ENCODE peak calls at places on chromosomes 4 and X, in ten cellular contexts. R is KBM-7; Y is NCI-H1417; D is foreskin fibroblast; V is nephron progenitor cell; O is amygdala; Z is dermis blood vessel endothelial cell; C is SJSA1; K is NCI-H2029; M is activated CD4-positive, alpha-beta T cell treated with anti-CD3 and anti-CD28 coated beads, Interleukin-2, amount 50 U/mL, for 1 hour. I is an unnamed sample.

GRCh38 chr4:155959417-155959816 is 5.8 kb upstream of the CTSO start:
- DNase-seq in R (no peak), Y (no peak), D (no peak), V (no peak), O (no peak), Z (no peak), C (no peak), K (no peak), M (no peak), I (no peak)

GRCh38 chr4:125719987-125720386 is 405.2 kb downstream of the FAT4 start:
- DNase-seq in R (no peak), Y (no peak), D (no peak), V (no peak), O (no peak), Z (peak; percentile 59), C (peak; percentile 79), K (no peak), M (no peak), I (no peak)

GRCh38 chr4:41678086-41678485 is 70.4 kb downstream of the PHOX2B start:
- DNase-seq in R (no peak), Y (no peak), D (peak; percentile 10), V (no peak), O (no peak), Z (no peak), C (no peak), K (no peak), M (no peak), I (peak; percentile 34)

GRCh38 chrX:1657367-1658082 is 42.7 kb downstream of the ASMT start:
- DNase-seq in R (peak; percentile 99), Y (peak; percentile 40), D (peak; percentile 11), V (peak; percentile 59), O (no peak), Z (peak; percentile 63), C (no peak), K (no peak), M (peak; percentile 28), I (peak; percentile 45)

GRCh38 chr4:40301592-40301991 is 33.5 kb upstream of the CHRNA9 start:
- DNase-seq in R (peak; percentile 88), Y (no peak), D (no peak), V (no peak), O (no peak), Z (no peak), C (no peak), K (no peak), M (peak; percentile 66), I (no peak)

GRCh38 chr4:3283916-3284315 is 8.9 kb upstream of the RGS12 start:
- DNase-seq in R (no peak), Y (no peak), D (no peak), V (no peak), O (no peak), Z (no peak), C (no peak), K (no peak), M (no peak), I (no peak)

GRCh38 chr4:9808077-9808476 is 26.6 kb downstream of the DRD5 start:
- DNase-seq in R (no peak), Y (no peak), D (no peak), V (peak; percentile 40), O (no peak), Z (no peak), C (no peak), K (no peak), M (no peak), I (no peak)

GRCh38 chr4:53591372-53591892 is at the start of gene LNX1:
- DNase-seq in R (peak; percentile 49), Y (peak; percentile 88), D (no peak), V (no peak), O (no peak), Z (no peak), C (no peak), K (peak; percentile 95), M (no peak), I (no peak)

GRCh38 chrX:9644335-9644734 is 121.3 kb downstream of the GPR143 start:
- DNase-seq in R (peak; percentile 49), Y (no peak), D (no peak), V (no peak), O (no peak), Z (peak; percentile 43), C (no peak), K (peak; percentile 37), M (peak; percentile 15), I (no peak)

GRCh38 chr4:26034849-26035248 is 120.8 kb downstream of the SMIM20 start:
- DNase-seq in R (no peak), Y (no peak), D (no peak), V (no peak), O (no peak), Z (no peak), C (no peak), K (no peak), M (no peak), I (no peak)

GRCh38 chrX:1485033-1485432 is 32.3 kb upstream of the ASMTL start:
- DNase-seq in R (no peak), Y (no peak), D (no peak), V (no peak), O (no peak), Z (no peak), C (peak; percentile 15), K (no peak), M (no peak), I (no peak)

I was measured in GM03348.